ENCODE peak calls at places on chromosome 15, in seven cellular contexts. Q, X, D, G, R, M and K are unnamed samples.

GRCh38 chr15:83164409-83165404 is 42.9 kb downstream of the HDGFL3 start:
- DNase-seq in Q (no peak), D (no peak), X (no peak), G (no peak), R (no peak), M (no peak), K (no peak)

GRCh38 chr15:40266828-40267304 is 16.0 kb downstream of the ANKRD63 start:
- DNase-seq in M (peak; percentile 60), D (peak; percentile 45), R (peak; percentile 69), X (no peak), G (no peak), Q (no peak), K (no peak)

GRCh38 chr15:41854443-41854842 is 15.8 kb downstream of the PLA2G4B start:
- DNase-seq in Q (no peak), G (no peak), D (no peak), M (no peak), X (no peak), R (no peak), K (no peak)

GRCh38 chr15:76184640-76185020 is 124.8 kb downstream of the TMEM266 start:
- DNase-seq in R (no peak), D (no peak), G (no peak), M (no peak), Q (no peak), X (no peak), K (no peak)

GRCh38 chr15:100986158-100986896 is 67.2 kb downstream of the LRRK1 start:
- DNase-seq in R (no peak), Q (no peak), M (no peak), X (peak; percentile 70), D (peak; percentile 77), G (no peak), K (no peak)

GRCh38 chr15:100759116-100759515 is 120.5 kb upstream of the ALDH1A3 start:
- DNase-seq in G (no peak), R (no peak), X (no peak), M (no peak), Q (no peak), D (no peak), K (no peak)

GRCh38 chr15:68700395-68701123 is 120.1 kb downstream of the ANP32A start:
- DNase-seq in X (no peak), R (peak; percentile 77), M (no peak), G (no peak), D (peak; percentile 20), Q (no peak), K (peak; percentile 83)

GRCh38 chr15:27784107-27784506 is 315.0 kb downstream of the OCA2 start:
- DNase-seq in M (no peak), Q (no peak), R (no peak), X (no peak), D (no peak), G (no peak), K (no peak)

GRCh38 chr15:57079446-57079845 is 161.0 kb downstream of the TCF12 start:
- DNase-seq in G (no peak), Q (no peak), X (no peak), M (no peak), R (no peak), D (no peak), K (no peak)

GRCh38 chr15:93948728-93949127 is 282.6 kb upstream of the MCTP2 start:
- DNase-seq in G (no peak), X (no peak), D (no peak), M (no peak), R (no peak), Q (no peak), K (no peak)

GRCh38 chr15:57566840-57567239 is 24.9 kb upstream of the MYZAP start:
- DNase-seq in M (no peak), X (peak; percentile 67), G (no peak), Q (no peak), D (peak; percentile 82), R (no peak), K (peak; percentile 63)

GRCh38 chr15:48370460-48370859 is 39.2 kb downstream of the DUT start:
- DNase-seq in Q (no peak), D (no peak), G (no peak), X (no peak), R (no peak), M (no peak), K (no peak)

GRCh38 chr15:51097553-51098330 is 3.0 kb upstream of the TNFAIP8L3 start:
- DNase-seq in Q (no peak), X (no peak), G (no peak), D (no peak), R (no peak), M (no peak), K (no peak)

GRCh38 chr15:100780208-100780800 is 99.3 kb upstream of the ALDH1A3 start:
- DNase-seq in R (no peak), X (peak; percentile 14), G (peak; percentile 65), D (no peak), Q (peak; percentile 5), M (no peak), K (no peak)

GRCh38 chr15:75043509-75044257 is 20.3 kb downstream of the PPCDC start:
- DNase-seq in X (peak; percentile 75), Q (peak; percentile 96), M (peak; percentile 93), R (peak; percentile 100), G (peak; percentile 97), D (peak; percentile 91), K (peak; percentile 99)

GRCh38 chr15:90004252-90004651 is 3.1 kb downstream of the ZNF710 start:
- DNase-seq in R (no peak), X (no peak), G (peak; percentile 72), D (no peak), M (no peak), Q (no peak), K (no peak)

GRCh38 chr15:32851619-32852416 is 134.0 kb downstream of the GREM1 start:
- DNase-seq in M (no peak), D (no peak), X (no peak), Q (no peak), G (no peak), R (no peak), K (no peak)

GRCh38 chr15:93664180-93664951 is 567.0 kb upstream of the MCTP2 start:
- DNase-seq in D (no peak), X (no peak), Q (no peak), M (no peak), R (no peak), G (no peak), K (no peak)

GRCh38 chr15:57510647-57511046 is 81.1 kb upstream of the MYZAP start:
- DNase-seq in X (no peak), R (no peak), M (peak; percentile 30), D (no peak), G (no peak), Q (no peak), K (peak; percentile 74)

GRCh38 chr15:96500491-96500890 is 170.0 kb downstream of the NR2F2 start:
- DNase-seq in G (no peak), Q (no peak), D (no peak), X (no peak), R (no peak), M (no peak), K (no peak)

GRCh38 chr15:100794008-100794407 is 85.6 kb upstream of the ALDH1A3 start:
- DNase-seq in R (no peak), X (no peak), D (no peak), G (no peak), M (no peak), Q (no peak), K (no peak)

GRCh38 chr15:38758001-38758400 is 193.4 kb upstream of the RASGRP1 start:
- DNase-seq in Q (no peak), D (no peak), X (no peak), R (no peak), G (no peak), M (no peak), K (no peak)

GRCh38 chr15:68818088-68818670 is 2.5 kb downstream of the ANP32A start:
- DNase-seq in G (no peak), X (peak; percentile 80), D (peak; percentile 69), M (peak; percentile 77), R (peak; percentile 67), Q (peak; percentile 31), K (peak; percentile 85)

GRCh38 chr15:91655891-91656290 is 197.6 kb upstream of the SLCO3A1 start:
- DNase-seq in D (no peak), R (no peak), G (no peak), Q (no peak), M (no peak), X (no peak), K (no peak)

GRCh38 chr15:27490867-27491595 is 520.0 kb downstream of the GABRG3 start:
- DNase-seq in D (no peak), G (no peak), X (no peak), M (no peak), Q (no peak), R (no peak), K (no peak)

DNA sequence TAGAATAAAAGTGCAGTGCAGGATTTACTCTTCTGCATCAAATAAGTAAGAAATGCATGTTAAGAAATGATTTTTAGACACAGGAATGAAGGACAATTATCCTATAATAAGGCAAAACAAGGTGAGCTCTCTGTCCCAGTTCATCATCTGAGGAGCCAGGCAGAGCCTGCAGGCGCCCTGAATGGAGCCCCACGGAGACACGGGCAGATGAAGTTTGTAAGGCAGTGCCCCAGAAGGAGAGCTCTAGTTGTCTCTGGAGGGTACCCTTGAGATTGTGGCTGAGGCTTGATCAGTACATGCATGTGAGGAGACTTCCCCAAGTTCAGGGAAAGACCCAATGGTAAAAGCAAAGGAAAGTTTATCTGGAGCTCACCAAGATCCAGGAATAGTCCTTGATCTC is 50.3 kb downstream of the ATP10A start:
- DNase-seq in G (no peak), R (no peak), D (no peak), X (no peak), M (no peak), Q (no peak), K (no peak)
- TF ChIP-seq POLR2A in G (no peak), R (no peak), D (no peak), X (no peak), M (no peak), Q (no peak), K (no peak)

GRCh38 chr15:64634020-64634419 is 141.4 kb downstream of the RBPMS2 start:
- DNase-seq in X (no peak), R (no peak), Q (no peak), D (peak; percentile 24), M (no peak), G (no peak), K (no peak)
- H3K4me1 ChIP-seq in X (peaks cover 16% of the 10 kb centered on the region), R (peaks cover 8% of the 10 kb centered on the region), Q (no peaks in the 10 kb centered on the region), D (peaks cover 53% of the 10 kb centered on the region), M (peaks cover 5% of the 10 kb centered on the region), G (peaks cover 34% of the 10 kb centered on the region), K (peaks cover 15% of the 10 kb centered on the region)

GRCh38 chr15:30041868-30042267 is 40.9 kb upstream of the GOLGA8J start:
- DNase-seq in X (no peak), M (no peak), G (no peak), R (no peak), Q (no peak), D (no peak), K (no peak)

GRCh38 chr15:30042556-30042955 is 40.2 kb upstream of the GOLGA8J start:
- DNase-seq in X (no peak), Q (no peak), G (no peak), M (no peak), R (no peak), D (no peak), K (no peak)

GRCh38 chr15:30044377-30044776 is 38.4 kb upstream of the GOLGA8J start:
- DNase-seq in D (no peak), X (no peak), G (no peak), M (no peak), R (no peak), Q (no peak), K (no peak)

GRCh38 chr15:30043211-30043655 is 39.5 kb upstream of the GOLGA8J start:
- DNase-seq in X (no peak), G (no peak), Q (no peak), D (no peak), R (no peak), M (no peak), K (no peak)

GRCh38 chr15:30046414-30046813 is 36.3 kb upstream of the GOLGA8J start:
- DNase-seq in M (no peak), R (no peak), G (no peak), Q (no peak), X (no peak), D (no peak), K (no peak)
- TF ChIP-seq POLR2A in M (no peak), R (no peak), G (no peak), Q (no peak), X (no peak), D (no peak), K (no peak)

GRCh38 chr15:62603757-62604156 is 438.7 kb upstream of the C2CD4B start:
- DNase-seq in D (peak; percentile 35), G (no peak), M (no peak), Q (no peak), X (no peak), R (no peak), K (no peak)
- H3K4me1 ChIP-seq in D (peaks cover 32% of the 10 kb centered on the region), G (peaks cover 39% of the 10 kb centered on the region), M (no peaks in the 10 kb centered on the region), Q (no peaks in the 10 kb centered on the region), X (no peaks in the 10 kb centered on the region), R (no peaks in the 10 kb centered on the region), K (peaks cover 16% of the 10 kb centered on the region)